ENCODE peak calls at places on chromosomes 2 and 18, in seven cellular contexts. One of them, this sample, is unnamed.

GRCh38 chr2:4662161-4662779 is 958.9 kb downstream of the DCDC2C start:
- DNase-seq in kidney: no peak
- DNase-seq in epithelial cell of esophagus: no peak
- DNase-seq in pancreas: no peak
- DNase-seq in CD8-positive, alpha-beta T cell: no peak
- DNase-seq in astrocyte of the spinal cord: peak
- DNase-seq in sigmoid colon: no peak
- DNase-seq in this sample: no peak

GRCh38 chr2:28206786-28207185 is 185.9 kb upstream of the FOSL2 start:
- DNase-seq in kidney: no peak
- DNase-seq in epithelial cell of esophagus: no peak
- DNase-seq in pancreas: no peak
- DNase-seq in CD8-positive, alpha-beta T cell: no peak
- DNase-seq in astrocyte of the spinal cord: peak
- DNase-seq in sigmoid colon: no peak
- DNase-seq in this sample: no peak

GRCh38 chr2:37843554-37843953 is 81.5 kb upstream of the RMDN2 start:
- DNase-seq in kidney: no peak
- DNase-seq in epithelial cell of esophagus: peak
- DNase-seq in pancreas: no peak
- DNase-seq in CD8-positive, alpha-beta T cell: no peak
- DNase-seq in astrocyte of the spinal cord: peak
- DNase-seq in sigmoid colon: no peak
- DNase-seq in this sample: no peak

GRCh38 chr18:41714872-41715271 is 240.2 kb upstream of the PIK3C3 start:
- DNase-seq in kidney: no peak
- DNase-seq in epithelial cell of esophagus: no peak
- DNase-seq in pancreas: no peak
- DNase-seq in CD8-positive, alpha-beta T cell: no peak
- DNase-seq in astrocyte of the spinal cord: no peak
- DNase-seq in sigmoid colon: no peak
- DNase-seq in this sample: no peak

GRCh38 chr2:43676322-43677050 is at the start of gene C1GALT1C1L:
- DNase-seq in kidney: peak
- DNase-seq in epithelial cell of esophagus: peak
- DNase-seq in pancreas: peak
- DNase-seq in CD8-positive, alpha-beta T cell: peak
- DNase-seq in astrocyte of the spinal cord: peak
- DNase-seq in sigmoid colon: peak
- DNase-seq in this sample: no peak

GRCh38 chr18:37574113-37574512 is 8.5 kb upstream of the CELF4 start:
- DNase-seq in kidney: no peak
- DNase-seq in epithelial cell of esophagus: no peak
- DNase-seq in pancreas: no peak
- DNase-seq in CD8-positive, alpha-beta T cell: no peak
- DNase-seq in astrocyte of the spinal cord: no peak
- DNase-seq in sigmoid colon: no peak
- DNase-seq in this sample: no peak

GRCh38 chr18:36756262-36756661 is 72.5 kb downstream of the TPGS2 start:
- DNase-seq in kidney: no peak
- DNase-seq in epithelial cell of esophagus: peak
- DNase-seq in pancreas: no peak
- DNase-seq in CD8-positive, alpha-beta T cell: no peak
- DNase-seq in astrocyte of the spinal cord: no peak
- DNase-seq in sigmoid colon: no peak
- DNase-seq in this sample: no peak

GRCh38 chr18:2889761-2890192 is 43.0 kb downstream of the EMILIN2 start:
- DNase-seq in kidney: no peak
- DNase-seq in epithelial cell of esophagus: peak
- DNase-seq in pancreas: no peak
- DNase-seq in CD8-positive, alpha-beta T cell: no peak
- DNase-seq in astrocyte of the spinal cord: peak
- DNase-seq in sigmoid colon: no peak
- DNase-seq in this sample: no peak

GRCh38 chr2:37886745-37887144 is 38.3 kb upstream of the RMDN2 start:
- DNase-seq in kidney: no peak
- DNase-seq in epithelial cell of esophagus: peak
- DNase-seq in pancreas: no peak
- DNase-seq in CD8-positive, alpha-beta T cell: no peak
- DNase-seq in astrocyte of the spinal cord: peak
- DNase-seq in sigmoid colon: no peak
- DNase-seq in this sample: no peak

GRCh38 chr2:99821572-99822369 is 320.6 kb downstream of the AFF3 start:
- DNase-seq in kidney: no peak
- DNase-seq in epithelial cell of esophagus: no peak
- DNase-seq in pancreas: no peak
- DNase-seq in CD8-positive, alpha-beta T cell: no peak
- DNase-seq in astrocyte of the spinal cord: peak
- DNase-seq in sigmoid colon: no peak
- DNase-seq in this sample: no peak

GRCh38 chr2:220455389-220455788 is 828.0 kb downstream of the SLC4A3 start:
- DNase-seq in kidney: no peak
- DNase-seq in epithelial cell of esophagus: peak
- DNase-seq in pancreas: no peak
- DNase-seq in CD8-positive, alpha-beta T cell: no peak
- DNase-seq in astrocyte of the spinal cord: no peak
- DNase-seq in sigmoid colon: no peak
- DNase-seq in this sample: no peak

GRCh38 chr18:44805176-44805575 is 124.5 kb downstream of the SETBP1 start:
- DNase-seq in kidney: no peak
- DNase-seq in epithelial cell of esophagus: no peak
- DNase-seq in pancreas: no peak
- DNase-seq in CD8-positive, alpha-beta T cell: no peak
- DNase-seq in astrocyte of the spinal cord: no peak
- DNase-seq in sigmoid colon: no peak
- DNase-seq in this sample: no peak

GRCh38 chr18:48832961-48833700 is 117.6 kb downstream of the SMAD7 start:
- DNase-seq in kidney: peak
- DNase-seq in epithelial cell of esophagus: peak
- DNase-seq in pancreas: no peak
- DNase-seq in CD8-positive, alpha-beta T cell: no peak
- DNase-seq in astrocyte of the spinal cord: peak
- DNase-seq in sigmoid colon: no peak
- DNase-seq in this sample: peak

GRCh38 chr18:13716916-13717315 is 9.4 kb downstream of the FAM210A start:
- DNase-seq in kidney: no peak
- DNase-seq in epithelial cell of esophagus: no peak
- DNase-seq in pancreas: no peak
- DNase-seq in CD8-positive, alpha-beta T cell: no peak
- DNase-seq in astrocyte of the spinal cord: no peak
- DNase-seq in sigmoid colon: no peak
- DNase-seq in this sample: no peak

GRCh38 chr2:74584088-74584645 is 29.6 kb downstream of the DOK1 start:
- DNase-seq in kidney: no peak
- DNase-seq in epithelial cell of esophagus: peak
- DNase-seq in pancreas: no peak
- DNase-seq in CD8-positive, alpha-beta T cell: no peak
- DNase-seq in astrocyte of the spinal cord: peak
- DNase-seq in sigmoid colon: no peak
- DNase-seq in this sample: no peak

GRCh38 chr18:13221821-13222220 is 3.3 kb downstream of the LDLRAD4 start:
- DNase-seq in kidney: peak
- DNase-seq in epithelial cell of esophagus: no peak
- DNase-seq in pancreas: peak
- DNase-seq in CD8-positive, alpha-beta T cell: no peak
- DNase-seq in astrocyte of the spinal cord: peak
- DNase-seq in sigmoid colon: peak
- DNase-seq in this sample: no peak

GRCh38 chr18:71020342-71021096 is 731.7 kb downstream of the SOCS6 start:
- DNase-seq in kidney: no peak
- DNase-seq in epithelial cell of esophagus: no peak
- DNase-seq in pancreas: no peak
- DNase-seq in CD8-positive, alpha-beta T cell: no peak
- DNase-seq in astrocyte of the spinal cord: no peak
- DNase-seq in sigmoid colon: no peak
- DNase-seq in this sample: no peak

GRCh38 chr18:58831610-58832009 is 33.1 kb upstream of the ZNF532 start:
- DNase-seq in kidney: no peak
- DNase-seq in epithelial cell of esophagus: peak
- DNase-seq in pancreas: no peak
- DNase-seq in CD8-positive, alpha-beta T cell: no peak
- DNase-seq in astrocyte of the spinal cord: peak
- DNase-seq in sigmoid colon: no peak
- DNase-seq in this sample: no peak

GRCh38 chr2:176555781-176556180 is 286.5 kb downstream of the MTX2 start:
- DNase-seq in kidney: no peak
- DNase-seq in epithelial cell of esophagus: peak
- DNase-seq in pancreas: no peak
- DNase-seq in CD8-positive, alpha-beta T cell: no peak
- DNase-seq in astrocyte of the spinal cord: no peak
- DNase-seq in sigmoid colon: no peak
- DNase-seq in this sample: no peak

GRCh38 chr2:239625106-239625845 is 224.5 kb upstream of the HDAC4 start:
- DNase-seq in kidney: no peak
- DNase-seq in epithelial cell of esophagus: no peak
- DNase-seq in pancreas: no peak
- DNase-seq in CD8-positive, alpha-beta T cell: no peak
- DNase-seq in astrocyte of the spinal cord: no peak
- DNase-seq in sigmoid colon: no peak
- DNase-seq in this sample: no peak

GRCh38 chr2:235008584-235009044 is 56.8 kb downstream of the SH3BP4 start:
- DNase-seq in kidney: peak
- DNase-seq in epithelial cell of esophagus: peak
- DNase-seq in pancreas: no peak
- DNase-seq in CD8-positive, alpha-beta T cell: no peak
- DNase-seq in astrocyte of the spinal cord: no peak
- DNase-seq in sigmoid colon: no peak
- DNase-seq in this sample: no peak

DNA sequence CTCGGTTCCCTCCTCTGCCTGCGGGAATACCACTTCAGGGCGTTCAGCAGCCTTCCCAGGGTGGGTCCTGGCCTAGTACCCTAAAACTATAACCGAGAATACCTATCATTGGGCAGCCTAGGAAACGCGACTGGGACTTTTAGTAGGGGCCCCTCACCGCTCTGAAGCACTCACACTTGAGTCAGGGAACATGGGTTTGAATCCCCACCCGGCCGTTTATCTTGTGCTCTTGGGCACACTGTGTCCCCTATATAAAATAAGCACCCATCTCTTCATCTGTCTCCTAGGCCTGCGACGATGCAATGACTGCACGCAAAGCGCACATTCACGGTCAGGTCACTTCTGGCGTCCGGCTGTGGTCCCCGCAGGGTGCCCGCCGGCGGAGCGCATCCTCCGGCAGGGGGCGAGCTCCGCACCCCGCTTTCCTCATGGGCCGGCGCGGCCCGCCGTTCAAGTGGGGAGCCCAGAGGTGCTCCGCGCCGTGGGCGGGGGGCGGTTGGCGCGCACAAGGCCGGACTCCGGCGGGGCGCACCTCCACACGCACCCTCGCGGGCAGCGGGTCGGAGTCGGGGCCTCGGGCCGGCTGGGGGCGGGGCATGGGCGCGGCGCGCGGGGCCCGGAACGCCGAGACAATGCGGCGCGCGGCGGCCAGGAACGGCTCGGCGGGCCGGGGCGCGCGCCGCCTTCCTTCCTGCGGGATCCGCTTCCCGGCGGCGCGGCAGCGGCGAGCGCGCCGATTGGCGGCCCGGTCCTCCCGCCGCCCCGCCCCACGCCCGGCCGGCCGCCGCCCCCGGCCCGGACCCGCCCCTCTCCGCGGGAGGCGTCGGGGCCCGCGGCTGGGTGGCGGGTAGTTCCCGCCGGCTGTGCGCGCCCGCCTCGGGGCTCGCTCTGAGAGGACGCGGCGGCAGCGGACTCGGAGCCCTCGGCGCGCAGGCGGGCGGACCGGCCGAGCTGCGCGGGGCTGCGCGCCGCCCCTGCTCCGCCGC is at the start of gene ASAP2:
- DNase-seq in kidney: peak
- DNase-seq in epithelial cell of esophagus: peak
- DNase-seq in pancreas: peak
- DNase-seq in CD8-positive, alpha-beta T cell: no peak
- DNase-seq in astrocyte of the spinal cord: peak
- DNase-seq in sigmoid colon: peak
- DNase-seq in this sample: no peak
- TF ChIP-seq CTCF in kidney: peak
- TF ChIP-seq CTCF in epithelial cell of esophagus: peak
- TF ChIP-seq CTCF in pancreas: peak
- TF ChIP-seq CTCF in CD8-positive, alpha-beta T cell: no peak
- TF ChIP-seq CTCF in astrocyte of the spinal cord: peak
- TF ChIP-seq CTCF in sigmoid colon: peak
- TF ChIP-seq CTCF in this sample: peak

DNA sequence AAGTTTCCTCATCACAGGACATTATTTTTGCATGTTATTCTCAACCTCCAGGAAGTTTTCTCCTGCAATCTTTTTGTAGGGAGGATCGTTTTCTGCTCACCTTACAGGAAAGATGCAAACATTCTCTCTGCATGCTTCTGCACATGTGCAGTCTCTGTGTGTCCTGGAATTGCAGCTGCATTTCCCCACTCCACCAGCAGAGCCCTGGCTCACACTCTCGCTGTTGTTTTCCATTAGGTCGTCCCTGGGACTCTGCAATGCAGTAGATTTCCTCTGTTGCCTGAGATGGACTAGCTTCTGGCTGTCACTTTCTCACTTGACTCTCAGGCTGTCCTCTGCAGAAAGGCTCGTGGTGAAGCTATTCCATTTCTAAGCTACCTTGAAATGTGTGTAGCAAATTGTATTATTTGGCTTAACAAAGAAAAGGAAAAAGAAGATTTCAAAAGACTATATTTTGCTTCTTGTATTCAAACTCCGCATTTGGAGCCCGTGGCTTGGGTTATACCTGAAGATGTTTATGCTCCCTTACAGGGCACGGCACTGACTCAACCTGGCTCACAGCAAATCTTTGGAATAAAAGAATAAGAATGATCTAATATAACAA is 346.7 kb downstream of the RAD51AP2 start:
- DNase-seq in kidney: no peak
- DNase-seq in epithelial cell of esophagus: peak
- DNase-seq in pancreas: no peak
- DNase-seq in CD8-positive, alpha-beta T cell: no peak
- DNase-seq in astrocyte of the spinal cord: peak
- DNase-seq in sigmoid colon: no peak
- DNase-seq in this sample: no peak
- TF ChIP-seq CTCF in kidney: peak
- TF ChIP-seq CTCF in epithelial cell of esophagus: peak
- TF ChIP-seq CTCF in pancreas: peak
- TF ChIP-seq CTCF in CD8-positive, alpha-beta T cell: no peak
- TF ChIP-seq CTCF in astrocyte of the spinal cord: peak
- TF ChIP-seq CTCF in sigmoid colon: no peak
- TF ChIP-seq CTCF in this sample: peak

DNA sequence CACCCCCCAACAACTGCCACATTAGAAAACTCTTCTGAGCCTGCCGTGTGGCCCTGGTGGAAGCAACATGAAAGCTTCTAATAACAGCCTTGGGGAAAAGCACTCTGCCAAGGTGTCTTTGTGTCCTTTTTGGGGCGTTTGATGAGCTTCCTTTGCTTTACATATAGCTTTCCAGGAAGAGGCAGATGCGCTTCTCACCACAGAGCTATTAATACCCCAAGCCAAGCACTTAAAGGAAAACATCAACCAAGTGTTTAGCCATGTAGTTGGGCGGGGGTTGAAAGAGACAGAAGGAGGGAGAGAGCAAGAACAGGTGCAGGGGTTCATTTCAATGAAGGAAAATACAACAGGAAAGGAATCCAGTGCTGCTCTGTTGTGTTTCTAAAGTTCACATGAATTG is 176.1 kb downstream of the VAPA start:
- DNase-seq in kidney: no peak
- DNase-seq in epithelial cell of esophagus: no peak
- DNase-seq in pancreas: no peak
- DNase-seq in CD8-positive, alpha-beta T cell: no peak
- DNase-seq in astrocyte of the spinal cord: no peak
- DNase-seq in sigmoid colon: no peak
- DNase-seq in this sample: no peak
- TF ChIP-seq CTCF in kidney: no peak
- TF ChIP-seq CTCF in epithelial cell of esophagus: no peak
- TF ChIP-seq CTCF in pancreas: no peak
- TF ChIP-seq CTCF in CD8-positive, alpha-beta T cell: no peak
- TF ChIP-seq CTCF in astrocyte of the spinal cord: no peak
- TF ChIP-seq CTCF in sigmoid colon: no peak
- TF ChIP-seq CTCF in this sample: no peak

GRCh38 chr2:173571021-173571821 is 216.5 kb downstream of the CDCA7 start:
- DNase-seq in kidney: no peak
- DNase-seq in epithelial cell of esophagus: peak
- DNase-seq in pancreas: no peak
- DNase-seq in CD8-positive, alpha-beta T cell: no peak
- DNase-seq in astrocyte of the spinal cord: peak
- DNase-seq in sigmoid colon: no peak
- DNase-seq in this sample: no peak
- TF ChIP-seq CTCF in kidney: no peak
- TF ChIP-seq CTCF in epithelial cell of esophagus: peak
- TF ChIP-seq CTCF in pancreas: no peak
- TF ChIP-seq CTCF in CD8-positive, alpha-beta T cell: no peak
- TF ChIP-seq CTCF in astrocyte of the spinal cord: peak
- TF ChIP-seq CTCF in sigmoid colon: peak
- TF ChIP-seq CTCF in this sample: peak

This sample was measured in chondrocyte.